ENCODE peak calls at places on chromosome 5, in six cellular contexts. K, B, J, O, P and C are unnamed samples.

GRCh38 chr5:139439013-139439903 is at the start of gene DNAJC18:
- DNase-seq in K (peak; percentile 96), B (peak; percentile 88), J (no peak), O (peak; percentile 96), P (peak; percentile 94), C (peak; percentile 94)

GRCh38 chr5:147403659-147404640 is 105.9 kb downstream of the DPYSL3 start:
- DNase-seq in K (peak; percentile 79), B (peak; percentile 99), J (peak; percentile 97), O (peak; percentile 85), P (no peak), C (peak; percentile 53)

GRCh38 chr5:39473156-39473779 is 48.5 kb upstream of the DAB2 start:
- DNase-seq in K (no peak), B (peak; percentile 80), J (peak; percentile 80), O (no peak), P (no peak), C (no peak)

GRCh38 chr5:173412566-173412965 is 84.4 kb upstream of the STC2 start:
- DNase-seq in K (no peak), B (peak; percentile 24), J (no peak), O (no peak), P (no peak), C (no peak)

GRCh38 chr5:154793599-154794524 is 38.7 kb downstream of the LARP1 start:
- DNase-seq in K (no peak), B (peak; percentile 19), J (no peak), O (no peak), P (no peak), C (no peak)

GRCh38 chr5:151205411-151205810 is 18.5 kb downstream of the CCDC69 start:
- DNase-seq in K (no peak), B (no peak), J (no peak), O (no peak), P (no peak), C (no peak)

GRCh38 chr5:11792621-11793020 is 111.6 kb downstream of the CTNND2 start:
- DNase-seq in K (no peak), B (no peak), J (no peak), O (no peak), P (no peak), C (no peak)

GRCh38 chr5:146877783-146878470 is 630 bp downstream of the PPP2R2B start:
- DNase-seq in K (no peak), B (peak; percentile 23), J (no peak), O (no peak), P (no peak), C (peak; percentile 16)

GRCh38 chr5:171313481-171314206 is 4.6 kb downstream of the TLX3 start:
- DNase-seq in K (no peak), B (no peak), J (no peak), O (no peak), P (no peak), C (no peak)

GRCh38 chr5:132877466-132877865 is 4.0 kb downstream of the LEAP2 start:
- DNase-seq in K (no peak), B (no peak), J (no peak), O (no peak), P (no peak), C (no peak)

GRCh38 chr5:20056933-20057332 is 68.9 kb upstream of the CDH18 start:
- DNase-seq in K (no peak), B (no peak), J (no peak), O (no peak), P (no peak), C (no peak)

GRCh38 chr5:95963650-95964410 is 2.2 kb upstream of the ELL2 start:
- DNase-seq in K (no peak), B (peak; percentile 29), J (no peak), O (no peak), P (peak; percentile 25), C (no peak)
- TF ChIP-seq CTCF in K (no peak), B (no peak), J (no peak), O (no peak), P (no peak), C (no peak)

DNA sequence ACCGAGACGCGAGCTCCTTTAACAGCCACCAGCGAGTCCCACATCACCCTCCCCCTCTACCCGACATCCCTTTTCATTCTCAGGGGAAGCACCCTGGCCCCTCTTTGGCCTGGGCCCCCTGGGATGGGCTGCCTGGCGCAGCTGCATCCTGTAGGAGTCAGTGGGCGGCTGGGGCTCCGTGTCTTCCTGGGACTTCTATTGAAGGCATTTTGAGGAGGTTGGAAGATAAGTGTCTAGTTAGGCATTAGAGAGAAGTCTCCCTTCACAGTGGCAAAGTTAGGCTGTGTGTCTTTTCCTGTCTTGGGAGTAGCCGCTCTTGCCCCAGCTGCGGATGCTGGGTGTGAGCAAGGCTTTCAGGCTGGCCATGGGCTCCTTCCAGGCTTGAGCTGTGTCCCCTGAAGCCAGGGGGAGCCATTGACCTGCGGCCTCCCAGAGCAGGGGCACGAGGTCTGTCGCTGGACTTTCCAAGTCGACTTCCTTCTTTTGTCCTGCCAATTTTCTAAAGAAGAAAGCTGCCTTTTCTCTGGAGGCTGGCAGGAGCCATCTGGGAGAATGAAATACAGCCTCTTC is 18.6 kb upstream of the NKD2 start:
- DNase-seq in K (peak; percentile 73), B (no peak), J (no peak), O (peak; percentile 77), P (peak; percentile 65), C (no peak)
- TF ChIP-seq CTCF in K (peak; percentile 44), B (peak; percentile 3), J (no peak), O (peak; percentile 68), P (peak; percentile 79), C (peak; percentile 37)

DNA sequence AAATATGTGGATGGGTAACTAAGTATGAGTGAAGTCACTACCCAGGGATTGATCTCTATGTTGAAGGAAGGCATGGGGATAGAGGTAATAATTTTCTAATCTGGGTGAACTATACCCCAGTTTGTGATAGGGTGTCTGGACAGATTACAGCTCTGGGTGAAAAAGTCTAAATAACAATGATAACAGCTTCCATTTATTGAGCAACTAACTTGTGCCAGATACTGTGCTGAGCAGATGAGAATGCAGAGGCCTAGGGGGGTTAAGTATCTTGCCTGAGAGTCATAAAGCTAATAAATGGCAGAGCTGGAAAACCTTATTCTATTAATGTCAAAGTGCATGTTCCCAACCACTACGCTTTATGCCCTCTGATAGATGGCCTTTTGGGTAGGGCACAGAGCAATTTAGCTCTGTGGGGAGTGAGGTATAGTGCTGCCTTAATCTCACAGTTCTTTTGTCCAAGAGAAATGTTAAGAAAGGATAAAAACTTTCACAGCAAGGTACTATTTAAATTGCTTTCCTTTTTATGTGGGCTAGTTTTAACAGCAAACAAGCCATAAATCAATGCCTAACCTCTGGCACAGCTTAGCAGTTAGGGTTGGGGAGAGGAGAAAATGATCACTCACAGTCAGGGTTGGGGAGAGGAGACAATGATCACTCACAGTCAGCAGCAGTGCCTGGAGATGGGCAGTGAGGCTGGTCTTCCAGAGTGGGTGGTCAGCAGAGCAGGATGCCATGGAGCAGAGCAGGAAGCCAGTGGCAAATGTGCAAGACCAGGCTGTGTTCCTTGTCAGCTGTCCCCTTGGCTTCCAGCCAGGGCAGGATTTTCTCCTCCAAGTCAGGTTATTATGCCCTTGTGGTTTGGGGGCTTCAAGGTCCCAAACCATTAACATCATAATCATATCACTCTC is 187.0 kb downstream of the CARTPT start:
- DNase-seq in K (no peak), B (no peak), J (no peak), O (no peak), P (no peak), C (no peak)
- TF ChIP-seq CTCF in K (no peak), B (no peak), J (no peak), O (no peak), P (no peak), C (no peak)

GRCh38 chr5:128535225-128535624 is 2.8 kb downstream of the FBN2 start:
- DNase-seq in K (no peak), B (peak; percentile 3), J (no peak), O (no peak), P (no peak), C (no peak)
- TF ChIP-seq CTCF in K (no peak), B (no peak), J (no peak), O (no peak), P (no peak), C (no peak)

DNA sequence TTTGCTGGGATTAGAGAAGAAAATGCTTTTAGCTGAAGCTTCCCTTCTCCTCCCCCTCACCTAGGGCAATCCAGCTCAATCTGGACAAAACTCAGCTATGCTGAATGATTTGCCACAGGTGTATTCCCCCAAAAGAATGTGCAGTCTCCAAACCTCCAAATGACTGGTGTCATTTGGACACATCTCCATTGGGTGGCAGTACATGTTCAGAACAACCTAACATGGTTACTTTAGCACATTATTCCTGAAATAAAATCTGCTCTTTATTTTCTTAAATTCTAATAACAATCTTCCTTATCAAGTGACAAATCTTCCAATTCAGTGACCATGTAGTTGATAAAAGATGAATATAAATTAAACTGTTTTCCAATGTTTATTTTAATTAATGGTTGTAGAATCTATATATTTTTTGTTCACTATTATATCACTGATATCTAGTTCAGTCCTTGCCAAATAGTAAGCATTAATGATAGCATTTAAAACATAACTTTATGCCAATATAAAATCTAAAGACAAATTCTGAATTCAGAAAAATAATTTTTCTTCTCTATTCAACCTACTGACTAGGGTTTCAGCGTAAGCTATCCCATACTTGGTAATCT is 61.3 kb upstream of the MOCS2 start:
- DNase-seq in K (no peak), B (peak; percentile 49), J (no peak), O (no peak), P (peak; percentile 24), C (peak; percentile 18)
- TF ChIP-seq CTCF in K (peak; percentile 77), B (peak; percentile 68), J (peak; percentile 60), O (peak; percentile 32), P (peak; percentile 68), C (peak; percentile 55)

GRCh38 chr5:40511801-40512200 is 167.9 kb upstream of the PTGER4 start:
- DNase-seq in K (no peak), B (no peak), J (no peak), O (no peak), P (no peak), C (no peak)

GRCh38 chr5:40502736-40503135 is 177.0 kb upstream of the PTGER4 start:
- DNase-seq in K (no peak), B (no peak), J (no peak), O (no peak), P (no peak), C (no peak)

GRCh38 chr5:40503438-40503837 is 176.3 kb upstream of the PTGER4 start:
- DNase-seq in K (peak; percentile 17), B (no peak), J (no peak), O (no peak), P (no peak), C (no peak)

GRCh38 chr5:40505031-40505430 is 174.7 kb upstream of the PTGER4 start:
- DNase-seq in K (no peak), B (no peak), J (no peak), O (no peak), P (no peak), C (no peak)

GRCh38 chr5:40507095-40507494 is 172.6 kb upstream of the PTGER4 start:
- DNase-seq in K (no peak), B (no peak), J (no peak), O (no peak), P (no peak), C (no peak)
- TF ChIP-seq CTCF in K (no peak), B (peak; percentile 29), J (no peak), O (no peak), P (no peak), C (no peak)

GRCh38 chr5:141040093-141040762 is 10.9 kb upstream of the PCDHB1 start:
- DNase-seq in K (peak; percentile 13), B (no peak), J (no peak), O (peak; percentile 27), P (no peak), C (no peak)
- TF ChIP-seq CTCF in K (peak; percentile 51), B (no peak), J (no peak), O (no peak), P (no peak), C (no peak)